ENCODE peak calls at places on chromosome 17, in five cellular contexts. N is GM12878, W is HepG2, H is K562, Y is SK-N-SH. I is an unnamed sample. For H3K4me1, the result is how much of the 10 kb centered on the place peaks cover.

GRCh38 chr17:33438578-33438977 is 145.5 kb upstream of the ASIC2 start:
- DNase-seq in W (no peak), Y (no peak), N (no peak), H (no peak), I (no peak)

GRCh38 chr17:47742319-47743181 is 9.5 kb downstream of the TBX21 start:
- DNase-seq in N (no peak), H (peak), W (peak), Y (peak), I (no peak)

GRCh38 chr17:41738077-41738800 is 3.8 kb upstream of the HAP1 start:
- DNase-seq in H (peak), Y (peak), W (peak), N (peak), I (peak)

GRCh38 chr17:34720760-34721159 is 141.4 kb downstream of the TMEM132E start:
- DNase-seq in W (no peak), N (no peak), Y (no peak), H (no peak), I (peak)

GRCh38 chr17:79042421-79043190 is 18.6 kb downstream of the C1QTNF1 start:
- DNase-seq in N (no peak), H (peak), W (peak), Y (peak), I (peak)

GRCh38 chr17:63514974-63515373 is 8.2 kb upstream of the KCNH6 start:
- DNase-seq in N (no peak), H (no peak), W (no peak), Y (no peak), I (no peak)

GRCh38 chr17:79850571-79851460 is 11.6 kb upstream of the CBX4 start:
- DNase-seq in N (no peak), H (peak), W (no peak), Y (no peak), I (peak)

GRCh38 chr17:27489045-27489715 is 32.9 kb downstream of the KSR1 start:
- DNase-seq in N (no peak), Y (no peak), H (no peak), W (no peak), I (no peak)

GRCh38 chr17:79905832-79906231 is 66.6 kb upstream of the CBX4 start:
- DNase-seq in H (peak), Y (peak), W (peak), N (no peak), I (peak)

GRCh38 chr17:15261063-15261817 is 3.9 kb downstream of the PMP22 start:
- DNase-seq in H (no peak), N (no peak), W (peak), Y (peak), I (no peak)

GRCh38 chr17:62720126-62720850 is 87.8 kb downstream of the MARCHF10 start:
- DNase-seq in W (peak), N (peak), Y (no peak), H (peak), I (no peak)

GRCh38 chr17:47895254-47895855 is 681 bp upstream of the SP2 start:
- DNase-seq in W (no peak), Y (no peak), H (peak), N (no peak), I (no peak)

GRCh38 chr17:17810374-17811248 is 26.2 kb downstream of the SREBF1 start:
- DNase-seq in Y (no peak), H (no peak), N (no peak), W (no peak), I (no peak)

GRCh38 chr17:58352843-58353719 is 1.1 kb upstream of the SUPT4H1 start:
- DNase-seq in Y (peak), N (no peak), W (no peak), H (peak), I (no peak)

GRCh38 chr17:17147821-17148220 is 58.3 kb downstream of the PLD6 start:
- DNase-seq in Y (no peak), H (no peak), W (no peak), N (no peak), I (no peak)

GRCh38 chr17:40560592-40561293 is 4.5 kb downstream of the CCR7 start:
- DNase-seq in W (no peak), N (peak), Y (no peak), H (peak), I (no peak)

GRCh38 chr17:64170286-64170685 is 40.3 kb upstream of the ERN1 start:
- DNase-seq in Y (no peak), N (no peak), H (no peak), W (no peak), I (no peak)

GRCh38 chr17:61880589-61881102 is 17.3 kb upstream of the BRIP1 start:
- DNase-seq in W (no peak), N (no peak), H (no peak), Y (no peak), I (no peak)

GRCh38 chr17:38747385-38748328 is 479 bp downstream of the PCGF2 start:
- DNase-seq in W (no peak), H (peak), Y (peak), N (no peak), I (no peak)

GRCh38 chr17:73719588-73720071 is 75.4 kb upstream of the SDK2 start:
- DNase-seq in N (no peak), W (peak), H (no peak), Y (peak), I (no peak)

GRCh38 chr17:61449707-61450640 is 2.2 kb upstream of the TBX4 start:
- DNase-seq in N (no peak), H (no peak), Y (no peak), W (no peak), I (no peak)

GRCh38 chr17:67080804-67081203 is 36.5 kb downstream of the CACNG1 start:
- DNase-seq in H (no peak), W (no peak), N (peak), Y (no peak), I (no peak)

GRCh38 chr17:29844339-29845048 is 85.5 kb downstream of the SSH2 start:
- DNase-seq in W (no peak), Y (peak), N (no peak), H (peak), I (no peak)

GRCh38 chr17:74271902-74272563 is 2.0 kb upstream of the DNAI2 start:
- DNase-seq in W (no peak), H (no peak), N (no peak), Y (no peak), I (no peak)

GRCh38 chr17:26773189-26774188 is 520.4 kb upstream of the WSB1 start:
- DNase-seq in W (no peak), N (no peak), H (no peak), Y (no peak), I (no peak)

GRCh38 chr17:7404737-7405412 is 978 bp upstream of the TMEM256 start:
- DNase-seq in Y (peak), H (no peak), W (no peak), N (no peak), I (no peak)
- H3K9ac ChIP-seq in Y (peak), H (peak), W (peak), N (no peak), I (peak)

DNA sequence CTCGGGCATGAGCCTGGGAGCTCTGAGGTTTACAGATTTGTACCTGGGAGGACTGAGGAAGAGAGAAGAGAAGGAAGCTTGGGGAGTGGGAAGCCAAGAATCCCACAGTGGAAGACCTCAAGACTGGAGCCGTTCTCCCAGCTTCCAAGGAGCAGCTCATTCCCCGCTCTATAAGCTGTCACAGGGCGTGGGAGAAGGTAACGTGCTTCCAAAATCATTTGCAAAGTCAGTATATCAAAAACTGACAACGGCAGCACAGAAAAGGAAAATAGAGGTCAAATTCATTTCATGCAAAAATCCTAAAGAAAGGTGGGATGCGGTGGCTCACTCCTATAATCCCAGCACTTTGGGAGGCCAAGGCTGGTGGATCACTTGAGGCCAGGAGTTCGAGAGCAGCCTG is 7.8 kb downstream of the PIK3R5 start:
- DNase-seq in N (no peak), Y (no peak), W (no peak), H (no peak), I (no peak)
- H3K4me1 ChIP-seq in N (half or more), Y (under half), W (under half), H (under half), I (under half)

GRCh38 chr17:14158707-14159106 is 78.0 kb downstream of the CDRT15 start:
- DNase-seq in Y (no peak), H (no peak), N (no peak), W (no peak), I (no peak)

GRCh38 chr17:14152726-14153125 is 83.4 kb downstream of the COX10 start:
- DNase-seq in Y (no peak), W (no peak), H (no peak), N (no peak), I (no peak)

GRCh38 chr17:14157822-14158221 is 78.8 kb downstream of the CDRT15 start:
- DNase-seq in N (no peak), H (no peak), Y (no peak), W (no peak), I (no peak)

GRCh38 chr17:14153374-14153773 is 83.3 kb downstream of the CDRT15 start:
- DNase-seq in N (no peak), Y (no peak), W (no peak), H (no peak), I (no peak)

GRCh38 chr17:14156689-14157088 is 80.0 kb downstream of the CDRT15 start:
- DNase-seq in H (no peak), N (no peak), W (peak), Y (no peak), I (no peak)
- TF ChIP-seq REST in H (no peak), N (no peak), W (no peak), Y (no peak), I (no peak)

GRCh38 chr17:50347087-50347893 is 1.4 kb downstream of the XYLT2 start:
- DNase-seq in H (no peak), W (no peak), Y (no peak), N (no peak), I (no peak)
- H3K9ac ChIP-seq in H (peak), W (peak), Y (peak), N (peak), I (peak)

DNA sequence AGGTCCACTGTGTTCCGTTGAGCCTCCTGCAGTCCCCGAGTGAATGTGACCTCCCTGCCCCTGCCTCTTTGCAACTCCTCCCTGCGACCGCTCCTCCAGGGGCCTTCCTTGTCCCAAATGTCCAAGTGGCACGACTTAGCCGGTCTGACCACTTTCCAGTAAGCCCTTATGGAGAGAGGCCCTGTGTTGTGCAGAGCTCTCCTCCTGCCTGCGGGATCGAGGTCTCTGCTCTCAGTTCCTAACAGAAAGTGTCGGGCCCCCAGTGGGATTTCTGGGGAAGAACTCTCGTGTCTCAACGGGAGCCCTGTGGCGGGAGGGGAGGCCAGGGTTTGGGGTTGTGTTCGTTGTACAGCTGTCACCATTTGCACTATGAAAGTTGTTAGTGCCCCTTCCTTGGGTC is 234.3 kb downstream of the SEC14L1 start:
- DNase-seq in H (no peak), Y (no peak), W (no peak), N (no peak), I (no peak)
- H3K4me1 ChIP-seq in H (half or more), Y (half or more), W (half or more), N (under half), I (under half)

DNA sequence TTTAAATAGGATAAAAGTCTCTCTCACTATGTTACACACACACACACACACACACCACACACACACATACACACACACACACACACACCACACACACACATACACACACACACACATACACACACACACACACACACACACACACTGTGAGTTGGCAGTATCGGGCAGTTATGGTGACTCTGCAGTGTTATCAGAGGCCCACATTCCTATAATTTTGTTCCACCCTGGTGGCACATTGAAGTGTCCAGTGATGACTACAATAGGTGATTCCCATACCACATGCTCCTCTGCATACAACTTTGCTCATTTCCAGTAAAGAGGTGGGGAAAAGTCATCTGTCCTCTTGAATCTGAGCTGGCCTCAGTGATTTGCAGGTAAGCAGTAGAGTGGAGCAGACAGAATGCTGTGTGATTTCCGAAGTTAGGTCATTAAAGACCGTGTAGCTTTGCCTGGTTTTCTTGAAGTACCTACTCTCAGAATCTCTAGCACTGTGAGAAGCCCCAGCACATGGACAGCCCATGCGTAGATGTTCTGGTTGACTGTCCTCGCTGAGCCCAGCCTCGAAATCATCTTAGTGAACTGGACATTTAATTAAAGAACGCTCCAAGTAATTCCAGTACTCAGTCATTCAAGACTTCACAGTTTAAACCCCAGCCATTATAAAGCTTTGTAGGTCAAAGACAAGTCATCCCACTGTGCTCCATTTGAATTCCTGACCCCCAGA is 836.6 kb upstream of the SOX9 start:
- DNase-seq in N (no peak), Y (no peak), H (no peak), W (no peak), I (no peak)
- TF ChIP-seq REST in N (no peak), Y (no peak), H (no peak), W (no peak), I (no peak)

GRCh38 chr17:45961206-45961605 is 37.8 kb upstream of the STH start:
- DNase-seq in N (no peak), H (no peak), W (no peak), Y (no peak), I (no peak)
- H3K9ac ChIP-seq in N (no peak), H (no peak), W (no peak), Y (no peak), I (no peak)

GRCh38 chr17:81866440-81867122 is 4.6 kb downstream of the ARHGDIA start:
- DNase-seq in N (no peak), Y (peak), W (no peak), H (peak), I (no peak)
- H3K4me1 ChIP-seq in N (under half), Y (half or more), W (half or more), H (half or more), I (half or more)